ENCODE peak calls at places on chromosomes 6 and 20, in seven cellular contexts. Z, B, F, O, M, T and V are unnamed samples.

GRCh38 chr20:44019638-44020335 is 105.1 kb downstream of the TOX2 start:
- DNase-seq in T (no peak), F (no peak), B (no peak), M (no peak), O (no peak), Z (no peak), V (peak; percentile 55)

GRCh38 chr6:3794092-3794491 is 42.6 kb upstream of the PXDC1 start:
- DNase-seq in M (no peak), O (no peak), T (no peak), Z (no peak), F (no peak), B (no peak), V (no peak)

GRCh38 chr6:26224940-26225847 is 138.0 kb downstream of the HFE start:
- DNase-seq in Z (peak; percentile 81), M (no peak), T (peak; percentile 99), F (peak; percentile 63), B (no peak), O (no peak), V (no peak)

GRCh38 chr6:79070206-79070825 is 7.7 kb downstream of the PHIP start:
- DNase-seq in M (no peak), B (no peak), F (no peak), T (no peak), Z (no peak), O (no peak), V (no peak)

GRCh38 chr6:153553627-153554026 is 422.5 kb upstream of the RGS17 start:
- DNase-seq in B (peak; percentile 23), T (no peak), F (no peak), Z (no peak), M (no peak), O (no peak), V (no peak)

GRCh38 chr6:168152306-168152963 is 73.4 kb upstream of the FRMD1 start:
- DNase-seq in O (no peak), T (no peak), B (no peak), Z (no peak), F (no peak), M (no peak), V (no peak)

GRCh38 chr20:48336647-48337046 is 491.2 kb downstream of the PREX1 start:
- DNase-seq in F (no peak), T (no peak), Z (no peak), O (no peak), M (no peak), B (no peak), V (no peak)

GRCh38 chr6:104908431-104909139 is 48.3 kb upstream of the LIN28B start:
- DNase-seq in O (no peak), M (no peak), B (no peak), Z (no peak), T (no peak), F (no peak), V (no peak)

GRCh38 chr6:107712523-107713213 is 111.4 kb downstream of the SCML4 start:
- DNase-seq in B (no peak), F (no peak), O (no peak), T (no peak), M (peak; percentile 34), Z (peak; percentile 28), V (peak; percentile 44)

GRCh38 chr6:16316741-16317251 is 78.4 kb downstream of the GMPR start:
- DNase-seq in F (peak; percentile 38), B (peak; percentile 43), Z (peak; percentile 73), O (peak; percentile 32), T (peak; percentile 51), M (peak; percentile 44), V (no peak)

GRCh38 chr20:53279735-53280134 is 307.6 kb downstream of the TSHZ2 start:
- DNase-seq in M (no peak), B (no peak), T (no peak), F (no peak), Z (no peak), O (no peak), V (no peak)

GRCh38 chr6:169798764-169799473 is 47.5 kb downstream of the ERMARD start:
- DNase-seq in M (no peak), Z (no peak), O (no peak), T (no peak), B (no peak), F (no peak), V (no peak)

GRCh38 chr6:37168163-37168758 is 1.7 kb upstream of the PIM1 start:
- DNase-seq in M (no peak), B (no peak), T (no peak), O (no peak), F (no peak), Z (no peak), V (no peak)

GRCh38 chr6:146041282-146041681 is 12.4 kb downstream of the GRM1 start:
- DNase-seq in B (peak; percentile 60), M (no peak), Z (no peak), O (no peak), T (no peak), F (no peak), V (no peak)

GRCh38 chr6:83215131-83216047 is 22.2 kb downstream of the RWDD2A start:
- DNase-seq in B (peak; percentile 78), T (peak; percentile 67), Z (peak; percentile 64), M (peak; percentile 50), O (peak; percentile 18), F (peak; percentile 26), V (peak; percentile 40)

GRCh38 chr6:113169484-113169883 is 687.7 kb upstream of the MARCKS start:
- DNase-seq in F (no peak), B (no peak), O (no peak), T (no peak), M (no peak), Z (no peak), V (no peak)

GRCh38 chr6:33828764-33829731 is 25.2 kb upstream of the MLN start:
- DNase-seq in B (peak; percentile 92), Z (no peak), F (no peak), M (no peak), O (no peak), T (no peak), V (no peak)

GRCh38 chr6:1310628-1311399 is 1.1 kb upstream of the FOXQ1 start:
- DNase-seq in T (peak; percentile 42), F (no peak), M (no peak), O (no peak), Z (no peak), B (peak; percentile 74), V (no peak)

GRCh38 chr6:7895125-7895423 is 15.5 kb downstream of the TXNDC5 start:
- DNase-seq in O (no peak), M (no peak), B (no peak), F (no peak), Z (peak; percentile 20), T (no peak), V (no peak)

GRCh38 chr20:41249371-41249770 is 68.2 kb downstream of the ZHX3 start:
- DNase-seq in Z (peak; percentile 82), O (no peak), B (no peak), F (no peak), T (no peak), M (peak; percentile 92), V (no peak)

GRCh38 chr20:38728911-38729642 is 4.8 kb downstream of the SLC32A1 start:
- DNase-seq in F (peak; percentile 67), O (no peak), T (peak; percentile 15), M (no peak), B (peak; percentile 51), Z (no peak), V (no peak)

GRCh38 chr6:30883743-30884520 is at the start of gene DDR1:
- DNase-seq in M (peak; percentile 90), T (peak; percentile 32), Z (peak; percentile 94), F (peak; percentile 30), B (peak; percentile 89), O (no peak), V (peak; percentile 19)

GRCh38 chr6:24949020-24949569 is 13.3 kb upstream of the RIPOR2 start:
- DNase-seq in B (no peak), Z (no peak), M (no peak), F (no peak), O (no peak), T (no peak), V (no peak)

GRCh38 chr20:53748821-53749402 is 155.3 kb upstream of the ZNF217 start:
- DNase-seq in O (no peak), F (no peak), Z (peak; percentile 26), T (no peak), M (no peak), B (no peak), V (no peak)

GRCh38 chr6:28794175-28795002 is 129.4 kb downstream of the TRIM27 start:
- DNase-seq in F (no peak), Z (no peak), B (peak; percentile 64), T (peak; percentile 64), M (no peak), O (no peak), V (no peak)

GRCh38 chr20:63475209-63475608 is 2.8 kb upstream of the KCNQ2 start:
- DNase-seq in M (peak; percentile 62), O (no peak), F (no peak), B (no peak), T (no peak), Z (peak; percentile 71), V (no peak)